ENCODE peak calls at places on chromosomes 7 and 10, in nine cellular contexts. U is stimulated activated CD4-positive, alpha-beta T cell treated with anti-CD3 and anti-CD28 coated beads, Interleukin-4, amount 100 ng/mL, for 1 hour; B is hypothalamus; M is AG10803; N is HCT116; E is ecto neural progenitor cell; P is RCC 7860; Y is substantia nigra; C is activated CD4-positive, alpha-beta T cell treated with anti-CD3 and anti-CD28 coated beads for 24 hours. W is an unnamed sample.

GRCh38 chr10:98492763-98493162 is 46.0 kb upstream of the HPS1 start:
- DNase-seq in U (no peak), B (no peak), M (no peak), N (no peak), E (no peak), P (no peak), Y (no peak), C (no peak), W (no peak)

GRCh38 chr10:97298223-97298571 is 5.8 kb upstream of the ARHGAP19 start:
- DNase-seq in U (no peak), B (no peak), M (no peak), N (no peak), E (no peak), P (no peak), Y (no peak), C (no peak), W (no peak)

GRCh38 chr10:99945286-99945685 is 64.5 kb downstream of the DNMBP start:
- DNase-seq in U (no peak), B (no peak), M (peak), N (no peak), E (no peak), P (no peak), Y (no peak), C (no peak), W (no peak)

GRCh38 chr7:4849390-4849789 is 12.4 kb downstream of the PAPOLB start:
- DNase-seq in U (no peak), B (no peak), M (peak), N (peak), E (no peak), P (no peak), Y (no peak), C (no peak), W (no peak)

GRCh38 chr7:158055726-158056510 is 531.7 kb downstream of the PTPRN2 start:
- DNase-seq in U (no peak), B (no peak), M (no peak), N (no peak), E (no peak), P (no peak), Y (no peak), C (no peak), W (no peak)

GRCh38 chr7:101996876-101997275 is 179.4 kb downstream of the CUX1 start:
- DNase-seq in U (no peak), B (no peak), M (no peak), N (no peak), E (no peak), P (no peak), Y (no peak), C (no peak), W (no peak)

GRCh38 chr7:88927-89921 is 103.1 kb upstream of the FAM20C start:
- DNase-seq in U (no peak), B (no peak), M (peak), N (no peak), E (peak), P (peak), Y (no peak), C (no peak), W (no peak)

GRCh38 chr7:106765727-106766355 is 99.2 kb upstream of the PIK3CG start:
- DNase-seq in U (no peak), B (no peak), M (no peak), N (no peak), E (no peak), P (no peak), Y (no peak), C (no peak), W (no peak)

GRCh38 chr7:42932861-42933591 is 850 bp downstream of the MRPL32 start:
- DNase-seq in U (no peak), B (no peak), M (no peak), N (no peak), E (no peak), P (peak), Y (no peak), C (no peak), W (no peak)

GRCh38 chr10:16986406-16987128 is 143.0 kb downstream of the CUBN start:
- DNase-seq in U (no peak), B (no peak), M (peak), N (no peak), E (no peak), P (peak), Y (no peak), C (no peak), W (no peak)

GRCh38 chr10:123449234-123449962 is 216.8 kb upstream of the GPR26 start:
- DNase-seq in U (no peak), B (no peak), M (no peak), N (no peak), E (no peak), P (no peak), Y (no peak), C (no peak), W (no peak)

GRCh38 chr10:66783296-66783695 is 142.5 kb upstream of the LRRTM3 start:
- DNase-seq in U (no peak), B (no peak), M (peak), N (no peak), E (no peak), P (peak), Y (no peak), C (no peak), W (no peak)

GRCh38 chr10:101441539-101442455 is 87.8 kb downstream of the BTRC start:
- DNase-seq in U (no peak), B (no peak), M (peak), N (peak), E (peak), P (peak), Y (no peak), C (no peak), W (no peak)

GRCh38 chr10:1050145-1050544 is 1.2 kb upstream of the IDI1 start:
- DNase-seq in U (no peak), B (no peak), M (no peak), N (no peak), E (no peak), P (no peak), Y (no peak), C (no peak), W (no peak)

GRCh38 chr10:42981358-42982236 is 95.3 kb upstream of the RET start:
- DNase-seq in U (no peak), B (no peak), M (no peak), N (no peak), E (peak), P (no peak), Y (no peak), C (no peak), W (peak)

GRCh38 chr7:152868122-152869040 is 108.8 kb downstream of the ACTR3B start:
- DNase-seq in U (no peak), B (no peak), M (no peak), N (no peak), E (peak), P (no peak), Y (no peak), C (no peak), W (no peak)

GRCh38 chr7:85191383-85191782 is 4.5 kb upstream of the SEMA3D start:
- DNase-seq in U (no peak), B (no peak), M (peak), N (peak), E (no peak), P (no peak), Y (no peak), C (no peak), W (no peak)

GRCh38 chr7:45178241-45179225 is 20.9 kb downstream of the RAMP3 start:
- DNase-seq in U (no peak), B (no peak), M (no peak), N (peak), E (no peak), P (no peak), Y (no peak), C (no peak), W (peak)

GRCh38 chr7:130277763-130278643 is 11.3 kb downstream of the CPA2 start:
- DNase-seq in U (no peak), B (no peak), M (peak), N (peak), E (peak), P (no peak), Y (no peak), C (no peak), W (peak)

GRCh38 chr7:6164491-6164890 is 107.9 kb downstream of the CYTH3 start:
- DNase-seq in U (no peak), B (no peak), M (no peak), N (no peak), E (no peak), P (no peak), Y (no peak), C (no peak), W (peak)

GRCh38 chr10:17616403-17617030 is 657 bp downstream of the HACD1 start:
- DNase-seq in U (peak), B (no peak), M (peak), N (peak), E (peak), P (peak), Y (peak), C (peak), W (peak)

GRCh38 chr7:42236266-42237161 is 495 bp downstream of the GLI3 start:
- DNase-seq in U (no peak), B (no peak), M (peak), N (no peak), E (peak), P (no peak), Y (no peak), C (no peak), W (peak)

GRCh38 chr7:132095111-132095765 is 481.0 kb downstream of the PLXNA4 start:
- DNase-seq in U (no peak), B (no peak), M (no peak), N (no peak), E (no peak), P (no peak), Y (no peak), C (no peak), W (no peak)

GRCh38 chr7:47282790-47283496 is 299.0 kb downstream of the TNS3 start:
- DNase-seq in U (no peak), B (no peak), M (no peak), N (no peak), E (no peak), P (peak), Y (no peak), C (no peak), W (no peak)

GRCh38 chr7:152899004-152899403 is 139.5 kb downstream of the ACTR3B start:
- DNase-seq in U (no peak), B (no peak), M (no peak), N (no peak), E (no peak), P (no peak), Y (no peak), C (no peak), W (no peak)

GRCh38 chr10:49169776-49170175 is 18.4 kb downstream of the TMEM273 start:
- DNase-seq in U (no peak), B (no peak), M (no peak), N (no peak), E (peak), P (no peak), Y (no peak), C (no peak), W (no peak)

GRCh38 chr7:138575897-138576428 is 115.9 kb downstream of the TRIM24 start:
- DNase-seq in U (no peak), B (no peak), M (peak), N (no peak), E (no peak), P (no peak), Y (no peak), C (no peak), W (no peak)

GRCh38 chr10:21364196-21365114 is 161.0 kb downstream of the SKIDA1 start:
- DNase-seq in U (no peak), B (no peak), M (peak), N (peak), E (peak), P (peak), Y (no peak), C (no peak), W (peak)

GRCh38 chr7:3009086-3009485 is 34.6 kb downstream of the CARD11 start:
- DNase-seq in U (no peak), B (no peak), M (no peak), N (no peak), E (no peak), P (no peak), Y (no peak), C (no peak), W (no peak)

GRCh38 chr10:112955736-112956421 is 5.8 kb downstream of the TCF7L2 start:
- DNase-seq in U (no peak), B (no peak), M (peak), N (no peak), E (no peak), P (peak), Y (no peak), C (no peak), W (no peak)

GRCh38 chr7:55365103-55365679 is at the start of gene LANCL2:
- DNase-seq in U (peak), B (no peak), M (no peak), N (no peak), E (no peak), P (no peak), Y (no peak), C (peak), W (peak)

GRCh38 chr10:112282086-112282485 is 1.1 kb upstream of the TECTB start:
- DNase-seq in U (no peak), B (no peak), M (no peak), N (no peak), E (no peak), P (no peak), Y (no peak), C (no peak), W (no peak)

GRCh38 chr10:46031648-46032532 is 1.5 kb upstream of the NCOA4 start:
- DNase-seq in U (no peak), B (no peak), M (no peak), N (no peak), E (no peak), P (no peak), Y (no peak), C (no peak), W (no peak)

GRCh38 chr10:7397049-7397448 is 13.8 kb downstream of the SFMBT2 start:
- DNase-seq in U (peak), B (no peak), M (no peak), N (no peak), E (no peak), P (no peak), Y (no peak), C (no peak), W (no peak)

GRCh38 chr7:27834179-27834921 is 94.4 kb downstream of the TAX1BP1 start:
- DNase-seq in U (no peak), B (no peak), M (no peak), N (no peak), E (no peak), P (no peak), Y (no peak), C (no peak), W (no peak)

GRCh38 chr10:11472158-11472753 is 139.2 kb downstream of the USP6NL start:
- DNase-seq in U (peak), B (no peak), M (peak), N (peak), E (peak), P (peak), Y (no peak), C (peak), W (peak)

GRCh38 chr7:156612930-156613329 is 27.6 kb upstream of the RNF32 start:
- DNase-seq in U (peak), B (no peak), M (no peak), N (no peak), E (no peak), P (no peak), Y (no peak), C (peak), W (no peak)

GRCh38 chr7:128362670-128363069 is 1.2 kb upstream of the PRRT4 start:
- DNase-seq in U (no peak), B (no peak), M (peak), N (no peak), E (no peak), P (peak), Y (no peak), C (no peak), W (no peak)

W was measured in H9.